ENCODE peak calls at places on chromosomes 7 and 10, in six cellular contexts. One of them, this sample, is unnamed.

GRCh38 chr7:99473315-99473596 is 566 bp downstream of the ZNF789 start:
- DNase-seq in HCT116: peak; percentile 48
- DNase-seq in stomach: no peak
- DNase-seq in suprapubic skin: no peak
- DNase-seq in SK-N-MC: no peak
- DNase-seq in HepG2: peak; percentile 76
- DNase-seq in this sample: peak; percentile 26

GRCh38 chr10:46323176-46323575 is 36.4 kb downstream of the ANTXRL start:
- DNase-seq in HCT116: no peak
- DNase-seq in stomach: no peak
- DNase-seq in suprapubic skin: no peak
- DNase-seq in SK-N-MC: no peak
- DNase-seq in HepG2: no peak
- DNase-seq in this sample: no peak

GRCh38 chr7:45151967-45152366 is 5.6 kb upstream of the RAMP3 start:
- DNase-seq in HCT116: no peak
- DNase-seq in stomach: no peak
- DNase-seq in suprapubic skin: no peak
- DNase-seq in SK-N-MC: no peak
- DNase-seq in HepG2: no peak
- DNase-seq in this sample: no peak

GRCh38 chr10:4359003-4359402 is 467.0 kb upstream of the AKR1E2 start:
- DNase-seq in HCT116: no peak
- DNase-seq in stomach: no peak
- DNase-seq in suprapubic skin: no peak
- DNase-seq in SK-N-MC: no peak
- DNase-seq in HepG2: no peak
- DNase-seq in this sample: no peak

GRCh38 chr7:126443951-126444350 is 808.8 kb downstream of the GRM8 start:
- DNase-seq in HCT116: no peak
- DNase-seq in stomach: no peak
- DNase-seq in suprapubic skin: no peak
- DNase-seq in SK-N-MC: no peak
- DNase-seq in HepG2: no peak
- DNase-seq in this sample: no peak

GRCh38 chr10:18204050-18204449 is 63.8 kb downstream of the CACNB2 start:
- DNase-seq in HCT116: no peak
- DNase-seq in stomach: no peak
- DNase-seq in suprapubic skin: no peak
- DNase-seq in SK-N-MC: no peak
- DNase-seq in HepG2: no peak
- DNase-seq in this sample: no peak

GRCh38 chr7:47508389-47509380 is 73.2 kb downstream of the TNS3 start:
- DNase-seq in HCT116: no peak
- DNase-seq in stomach: no peak
- DNase-seq in suprapubic skin: no peak
- DNase-seq in SK-N-MC: no peak
- DNase-seq in HepG2: peak; percentile 27
- DNase-seq in this sample: no peak

GRCh38 chr7:78529392-78529791 is 730.8 kb downstream of the PHTF2 start:
- DNase-seq in HCT116: no peak
- DNase-seq in stomach: no peak
- DNase-seq in suprapubic skin: no peak
- DNase-seq in SK-N-MC: no peak
- DNase-seq in HepG2: no peak
- DNase-seq in this sample: no peak

GRCh38 chr7:99010281-99010680 is 131.9 kb downstream of the TRRAP start:
- DNase-seq in HCT116: no peak
- DNase-seq in stomach: no peak
- DNase-seq in suprapubic skin: peak; percentile 14
- DNase-seq in SK-N-MC: no peak
- DNase-seq in HepG2: no peak
- DNase-seq in this sample: no peak

GRCh38 chr7:49014870-49015269 is 90.5 kb downstream of the CDC14C start:
- DNase-seq in HCT116: no peak
- DNase-seq in stomach: no peak
- DNase-seq in suprapubic skin: no peak
- DNase-seq in SK-N-MC: no peak
- DNase-seq in HepG2: no peak
- DNase-seq in this sample: no peak

GRCh38 chr7:43077732-43078391 is 34.6 kb upstream of the HECW1 start:
- DNase-seq in HCT116: peak; percentile 59
- DNase-seq in stomach: no peak
- DNase-seq in suprapubic skin: no peak
- DNase-seq in SK-N-MC: no peak
- DNase-seq in HepG2: peak; percentile 6
- DNase-seq in this sample: no peak

DNA sequence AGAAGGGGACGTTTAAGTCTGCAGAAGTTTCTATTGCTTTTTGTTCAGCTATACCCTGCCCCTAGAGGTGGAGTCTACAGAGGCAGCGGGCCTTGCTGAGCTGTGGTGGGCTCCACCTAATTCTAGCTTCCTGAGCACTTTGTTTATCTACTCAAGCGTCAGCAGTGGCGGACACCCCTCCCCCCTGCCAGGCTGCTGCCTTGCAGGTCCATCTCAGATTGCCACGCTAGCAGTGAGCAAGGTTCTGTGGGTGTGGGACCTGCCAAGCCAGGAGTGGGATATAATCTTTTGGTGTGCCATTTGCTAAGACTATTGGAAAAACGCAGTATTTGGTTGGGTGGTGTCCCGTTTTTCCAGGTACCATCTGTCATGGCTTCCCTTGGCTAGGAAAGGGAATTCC is 147.3 kb upstream of the PRPS1L1 start:
- DNase-seq in HCT116: no peak
- DNase-seq in stomach: no peak
- DNase-seq in suprapubic skin: no peak
- DNase-seq in SK-N-MC: no peak
- DNase-seq in HepG2: no peak
- DNase-seq in this sample: no peak
- TF ChIP-seq POLR2AphosphoS5 in HCT116: no peak
- TF ChIP-seq POLR2AphosphoS5 in stomach: no peak
- TF ChIP-seq POLR2AphosphoS5 in suprapubic skin: no peak
- TF ChIP-seq POLR2AphosphoS5 in SK-N-MC: no peak
- TF ChIP-seq POLR2AphosphoS5 in HepG2: no peak
- TF ChIP-seq POLR2AphosphoS5 in this sample: no peak

GRCh38 chr10:128069351-128070051 is 56.7 kb downstream of the MKI67 start:
- DNase-seq in HCT116: peak; percentile 57
- DNase-seq in stomach: peak; percentile 72
- DNase-seq in suprapubic skin: peak; percentile 76
- DNase-seq in SK-N-MC: no peak
- DNase-seq in HepG2: peak; percentile 42
- DNase-seq in this sample: peak; percentile 80
- H3K36me3 ChIP-seq in HCT116: no peaks in the 10 kb centered on the region
- H3K36me3 ChIP-seq in stomach: peaks cover 21% of the 10 kb centered on the region
- H3K36me3 ChIP-seq in suprapubic skin: peaks cover 79% of the 10 kb centered on the region
- H3K36me3 ChIP-seq in SK-N-MC: no peaks in the 10 kb centered on the region
- H3K36me3 ChIP-seq in HepG2: no peaks in the 10 kb centered on the region
- H3K36me3 ChIP-seq in this sample: no peaks in the 10 kb centered on the region

GRCh38 chr10:5895804-5896203 is 5.8 kb downstream of the FBH1 start:
- DNase-seq in HCT116: no peak
- DNase-seq in stomach: peak; percentile 10
- DNase-seq in suprapubic skin: no peak
- DNase-seq in SK-N-MC: no peak
- DNase-seq in HepG2: no peak
- DNase-seq in this sample: peak; percentile 36
- TF ChIP-seq POLR2AphosphoS5 in HCT116: no peak
- TF ChIP-seq POLR2AphosphoS5 in stomach: no peak
- TF ChIP-seq POLR2AphosphoS5 in suprapubic skin: no peak
- TF ChIP-seq POLR2AphosphoS5 in SK-N-MC: no peak
- TF ChIP-seq POLR2AphosphoS5 in HepG2: no peak
- TF ChIP-seq POLR2AphosphoS5 in this sample: no peak

GRCh38 chr10:71834343-71834674 is 16.7 kb downstream of the PSAP start:
- DNase-seq in HCT116: no peak
- DNase-seq in stomach: no peak
- DNase-seq in suprapubic skin: peak; percentile 43
- DNase-seq in SK-N-MC: no peak
- DNase-seq in HepG2: no peak
- DNase-seq in this sample: no peak
- H3K36me3 ChIP-seq in HCT116: peaks cover 14% of the 10 kb centered on the region
- H3K36me3 ChIP-seq in stomach: peaks cover 27% of the 10 kb centered on the region
- H3K36me3 ChIP-seq in suprapubic skin: peaks cover 41% of the 10 kb centered on the region
- H3K36me3 ChIP-seq in SK-N-MC: peaks cover 19% of the 10 kb centered on the region
- H3K36me3 ChIP-seq in HepG2: peaks cover 34% of the 10 kb centered on the region
- H3K36me3 ChIP-seq in this sample: no peaks in the 10 kb centered on the region

GRCh38 chr7:50069613-50070012 is 23.4 kb downstream of the ZPBP start:
- DNase-seq in HCT116: no peak
- DNase-seq in stomach: no peak
- DNase-seq in suprapubic skin: no peak
- DNase-seq in SK-N-MC: no peak
- DNase-seq in HepG2: peak; percentile 12
- DNase-seq in this sample: no peak
- TF ChIP-seq POLR2AphosphoS5 in HCT116: no peak
- TF ChIP-seq POLR2AphosphoS5 in stomach: no peak
- TF ChIP-seq POLR2AphosphoS5 in suprapubic skin: no peak
- TF ChIP-seq POLR2AphosphoS5 in SK-N-MC: no peak
- TF ChIP-seq POLR2AphosphoS5 in HepG2: no peak
- TF ChIP-seq POLR2AphosphoS5 in this sample: no peak

DNA sequence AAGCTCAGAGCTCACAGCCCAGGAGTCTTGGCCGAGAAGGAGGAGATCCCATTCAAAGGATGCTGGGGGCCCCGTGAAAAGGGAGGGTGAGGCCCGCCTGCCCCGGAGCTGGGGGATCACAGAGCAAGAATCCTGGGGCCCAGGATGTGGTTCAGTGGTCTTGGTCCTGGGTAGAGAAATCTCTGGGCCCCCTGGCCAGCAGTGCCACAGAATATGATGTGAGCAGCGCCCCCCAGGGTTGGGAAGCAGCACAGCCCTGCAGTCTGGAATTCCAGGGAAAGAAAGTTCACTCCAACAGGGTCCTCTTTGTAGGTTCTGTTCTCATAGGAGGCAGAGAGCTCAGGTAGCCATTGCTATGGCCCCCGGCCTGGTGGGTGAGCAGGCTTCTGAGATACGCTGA is 77.6 kb upstream of the GNA12 start:
- DNase-seq in HCT116: no peak
- DNase-seq in stomach: no peak
- DNase-seq in suprapubic skin: no peak
- DNase-seq in SK-N-MC: no peak
- DNase-seq in HepG2: peak; percentile 14
- DNase-seq in this sample: no peak
- H3K36me3 ChIP-seq in HCT116: no peaks in the 10 kb centered on the region
- H3K36me3 ChIP-seq in stomach: no peaks in the 10 kb centered on the region
- H3K36me3 ChIP-seq in suprapubic skin: no peaks in the 10 kb centered on the region
- H3K36me3 ChIP-seq in SK-N-MC: no peaks in the 10 kb centered on the region
- H3K36me3 ChIP-seq in HepG2: no peaks in the 10 kb centered on the region
- H3K36me3 ChIP-seq in this sample: no peaks in the 10 kb centered on the region

This sample was measured in transverse colon.